ENCODE peak calls at places on chromosomes 7 and 10, in six cellular contexts. One of them, this sample, is unnamed.

GRCh38 chr7:50197547-50197946 is 104.5 kb upstream of the ZPBP start:
- DNase-seq in OCI-LY7: no peak
- DNase-seq in heart left ventricle: no peak
- DNase-seq in HFF-Myc: no peak
- DNase-seq in left lung: no peak
- DNase-seq in fibroblast of mammary gland: no peak
- DNase-seq in this sample: no peak

GRCh38 chr7:131919920-131920709 is 363.7 kb upstream of the PODXL start:
- DNase-seq in OCI-LY7: no peak
- DNase-seq in heart left ventricle: no peak
- DNase-seq in HFF-Myc: no peak
- DNase-seq in left lung: no peak
- DNase-seq in fibroblast of mammary gland: no peak
- DNase-seq in this sample: no peak

GRCh38 chr10:49153971-49154370 is 20.1 kb upstream of the FAM170B start:
- DNase-seq in OCI-LY7: no peak
- DNase-seq in heart left ventricle: no peak
- DNase-seq in HFF-Myc: no peak
- DNase-seq in left lung: no peak
- DNase-seq in fibroblast of mammary gland: peak; percentile 74
- DNase-seq in this sample: no peak

GRCh38 chr10:47062801-47063200 is 151.6 kb downstream of the PTPN20 start:
- DNase-seq in OCI-LY7: no peak
- DNase-seq in heart left ventricle: no peak
- DNase-seq in HFF-Myc: no peak
- DNase-seq in left lung: no peak
- DNase-seq in fibroblast of mammary gland: peak; percentile 2
- DNase-seq in this sample: no peak

GRCh38 chr7:36058020-36058592 is 94.9 kb upstream of the EEPD1 start:
- DNase-seq in OCI-LY7: no peak
- DNase-seq in heart left ventricle: no peak
- DNase-seq in HFF-Myc: no peak
- DNase-seq in left lung: no peak
- DNase-seq in fibroblast of mammary gland: no peak
- DNase-seq in this sample: no peak

GRCh38 chr7:103947026-103947655 is 42.3 kb downstream of the RELN start:
- DNase-seq in OCI-LY7: no peak
- DNase-seq in heart left ventricle: no peak
- DNase-seq in HFF-Myc: no peak
- DNase-seq in left lung: no peak
- DNase-seq in fibroblast of mammary gland: peak; percentile 2
- DNase-seq in this sample: no peak

GRCh38 chr10:90579602-90580242 is 278.1 kb downstream of the HTR7 start:
- DNase-seq in OCI-LY7: no peak
- DNase-seq in heart left ventricle: no peak
- DNase-seq in HFF-Myc: peak; percentile 22
- DNase-seq in left lung: no peak
- DNase-seq in fibroblast of mammary gland: peak; percentile 62
- DNase-seq in this sample: no peak

GRCh38 chr10:48681749-48682148 is 2.9 kb upstream of the WDFY4 start:
- DNase-seq in OCI-LY7: no peak
- DNase-seq in heart left ventricle: no peak
- DNase-seq in HFF-Myc: no peak
- DNase-seq in left lung: no peak
- DNase-seq in fibroblast of mammary gland: no peak
- DNase-seq in this sample: no peak

GRCh38 chr10:3516626-3517255 is 268.3 kb downstream of the KLF6 start:
- DNase-seq in OCI-LY7: no peak
- DNase-seq in heart left ventricle: no peak
- DNase-seq in HFF-Myc: no peak
- DNase-seq in left lung: no peak
- DNase-seq in fibroblast of mammary gland: peak; percentile 70
- DNase-seq in this sample: no peak

GRCh38 chr10:53601260-53601875 is 828.8 kb upstream of the MBL2 start:
- DNase-seq in OCI-LY7: peak; percentile 60
- DNase-seq in heart left ventricle: no peak
- DNase-seq in HFF-Myc: peak; percentile 9
- DNase-seq in left lung: no peak
- DNase-seq in fibroblast of mammary gland: peak; percentile 42
- DNase-seq in this sample: no peak

GRCh38 chr10:5477948-5478693 is 21.2 kb downstream of the CALML5 start:
- DNase-seq in OCI-LY7: no peak
- DNase-seq in heart left ventricle: no peak
- DNase-seq in HFF-Myc: no peak
- DNase-seq in left lung: no peak
- DNase-seq in fibroblast of mammary gland: no peak
- DNase-seq in this sample: no peak

GRCh38 chr10:69335063-69335587 is 56.8 kb downstream of the HK1 start:
- DNase-seq in OCI-LY7: no peak
- DNase-seq in heart left ventricle: peak; percentile 84
- DNase-seq in HFF-Myc: no peak
- DNase-seq in left lung: peak; percentile 92
- DNase-seq in fibroblast of mammary gland: peak; percentile 61
- DNase-seq in this sample: no peak

GRCh38 chr10:23517155-23517554 is 78.3 kb downstream of the OTUD1 start:
- DNase-seq in OCI-LY7: no peak
- DNase-seq in heart left ventricle: no peak
- DNase-seq in HFF-Myc: no peak
- DNase-seq in left lung: no peak
- DNase-seq in fibroblast of mammary gland: no peak
- DNase-seq in this sample: no peak

GRCh38 chr10:125983161-125983560 is 86.8 kb downstream of the FANK1 start:
- DNase-seq in OCI-LY7: no peak
- DNase-seq in heart left ventricle: no peak
- DNase-seq in HFF-Myc: no peak
- DNase-seq in left lung: no peak
- DNase-seq in fibroblast of mammary gland: no peak
- DNase-seq in this sample: peak; percentile 9

GRCh38 chr10:93495654-93496321 is 624 bp upstream of the CEP55 start:
- DNase-seq in OCI-LY7: peak; percentile 19
- DNase-seq in heart left ventricle: peak; percentile 36
- DNase-seq in HFF-Myc: no peak
- DNase-seq in left lung: peak; percentile 75
- DNase-seq in fibroblast of mammary gland: peak; percentile 51
- DNase-seq in this sample: no peak

GRCh38 chr10:79422178-79422892 is 23.1 kb downstream of the ZCCHC24 start:
- DNase-seq in OCI-LY7: no peak
- DNase-seq in heart left ventricle: peak; percentile 75
- DNase-seq in HFF-Myc: peak; percentile 91
- DNase-seq in left lung: peak; percentile 68
- DNase-seq in fibroblast of mammary gland: peak; percentile 97
- DNase-seq in this sample: peak; percentile 74

GRCh38 chr7:140484951-140485350 is 5.6 kb upstream of the MKRN1 start:
- DNase-seq in OCI-LY7: no peak
- DNase-seq in heart left ventricle: no peak
- DNase-seq in HFF-Myc: no peak
- DNase-seq in left lung: no peak
- DNase-seq in fibroblast of mammary gland: no peak
- DNase-seq in this sample: no peak

GRCh38 chr7:98281757-98282652 is 519 bp downstream of the BRI3 start:
- DNase-seq in OCI-LY7: peak; percentile 35
- DNase-seq in heart left ventricle: peak; percentile 58
- DNase-seq in HFF-Myc: no peak
- DNase-seq in left lung: peak; percentile 89
- DNase-seq in fibroblast of mammary gland: no peak
- DNase-seq in this sample: no peak

GRCh38 chr7:40200791-40201190 is 66.0 kb downstream of the SUGCT start:
- DNase-seq in OCI-LY7: no peak
- DNase-seq in heart left ventricle: no peak
- DNase-seq in HFF-Myc: no peak
- DNase-seq in left lung: no peak
- DNase-seq in fibroblast of mammary gland: peak; percentile 89
- DNase-seq in this sample: peak; percentile 76

GRCh38 chr10:77686096-77686495 is 48.5 kb upstream of the KCNMA1 start:
- DNase-seq in OCI-LY7: no peak
- DNase-seq in heart left ventricle: no peak
- DNase-seq in HFF-Myc: no peak
- DNase-seq in left lung: no peak
- DNase-seq in fibroblast of mammary gland: no peak
- DNase-seq in this sample: no peak

GRCh38 chr10:86536294-86536861 is 14.8 kb upstream of the WAPL start:
- DNase-seq in OCI-LY7: no peak
- DNase-seq in heart left ventricle: no peak
- DNase-seq in HFF-Myc: no peak
- DNase-seq in left lung: peak; percentile 76
- DNase-seq in fibroblast of mammary gland: no peak
- DNase-seq in this sample: no peak

GRCh38 chr7:122068046-122068445 is 76.0 kb downstream of the AASS start:
- DNase-seq in OCI-LY7: no peak
- DNase-seq in heart left ventricle: no peak
- DNase-seq in HFF-Myc: no peak
- DNase-seq in left lung: no peak
- DNase-seq in fibroblast of mammary gland: no peak
- DNase-seq in this sample: no peak
- H3K4me3 ChIP-seq in OCI-LY7: no peak overlapping the region
- H3K4me3 ChIP-seq in heart left ventricle: no peak overlapping the region
- H3K4me3 ChIP-seq in HFF-Myc: no peak overlapping the region
- H3K4me3 ChIP-seq in left lung: no peak overlapping the region
- H3K4me3 ChIP-seq in fibroblast of mammary gland: no peak overlapping the region
- H3K4me3 ChIP-seq in this sample: no peak overlapping the region

GRCh38 chr7:93392984-93393383 is 160.8 kb downstream of the VPS50 start:
- DNase-seq in OCI-LY7: no peak
- DNase-seq in heart left ventricle: no peak
- DNase-seq in HFF-Myc: no peak
- DNase-seq in left lung: no peak
- DNase-seq in fibroblast of mammary gland: no peak
- DNase-seq in this sample: no peak

GRCh38 chr7:93390660-93391059 is 158.5 kb downstream of the VPS50 start:
- DNase-seq in OCI-LY7: no peak
- DNase-seq in heart left ventricle: no peak
- DNase-seq in HFF-Myc: no peak
- DNase-seq in left lung: no peak
- DNase-seq in fibroblast of mammary gland: no peak
- DNase-seq in this sample: no peak
- TF ChIP-seq CTCF in OCI-LY7: no peak
- TF ChIP-seq CTCF in heart left ventricle: no peak
- TF ChIP-seq CTCF in HFF-Myc: no peak
- TF ChIP-seq CTCF in left lung: no peak
- TF ChIP-seq CTCF in fibroblast of mammary gland: no peak
- TF ChIP-seq CTCF in this sample: no peak

DNA sequence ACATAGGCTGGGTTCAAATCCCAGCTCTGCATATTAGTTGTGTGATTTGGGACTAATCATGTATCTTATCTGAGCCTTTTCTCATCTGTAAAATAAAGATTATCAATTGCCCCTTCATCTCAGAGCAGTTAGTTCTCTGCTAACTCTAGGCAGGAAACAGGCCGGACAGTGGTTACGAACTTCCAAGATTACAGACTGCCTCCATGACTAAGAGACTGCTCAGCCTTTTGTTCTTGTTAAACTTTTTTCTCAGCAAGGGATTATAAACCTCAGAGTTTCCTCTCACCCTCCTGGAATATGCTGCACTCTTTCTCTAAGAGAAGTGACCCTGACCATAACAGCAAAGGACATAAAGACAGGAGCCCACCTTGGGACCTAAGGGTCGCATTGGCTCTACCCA is 52.5 kb upstream of the NFKB2 start:
- DNase-seq in OCI-LY7: no peak
- DNase-seq in heart left ventricle: no peak
- DNase-seq in HFF-Myc: no peak
- DNase-seq in left lung: no peak
- DNase-seq in fibroblast of mammary gland: peak; percentile 83
- DNase-seq in this sample: peak; percentile 52
- H3K4me3 ChIP-seq in OCI-LY7: no peak overlapping the region
- H3K4me3 ChIP-seq in heart left ventricle: no peak overlapping the region
- H3K4me3 ChIP-seq in HFF-Myc: no peak overlapping the region
- H3K4me3 ChIP-seq in left lung: no peak overlapping the region
- H3K4me3 ChIP-seq in fibroblast of mammary gland: no peak overlapping the region
- H3K4me3 ChIP-seq in this sample: no peak overlapping the region

GRCh38 chr10:26157734-26158133 is 58.8 kb upstream of the GAD2 start:
- DNase-seq in OCI-LY7: peak; percentile 69
- DNase-seq in heart left ventricle: no peak
- DNase-seq in HFF-Myc: no peak
- DNase-seq in left lung: no peak
- DNase-seq in fibroblast of mammary gland: no peak
- DNase-seq in this sample: no peak
- TF ChIP-seq CTCF in OCI-LY7: peak; percentile 79
- TF ChIP-seq CTCF in heart left ventricle: no peak
- TF ChIP-seq CTCF in HFF-Myc: no peak
- TF ChIP-seq CTCF in left lung: no peak
- TF ChIP-seq CTCF in fibroblast of mammary gland: no peak
- TF ChIP-seq CTCF in this sample: no peak

GRCh38 chr7:66739477-66739876 is 1.1 kb upstream of the RABGEF1 start:
- DNase-seq in OCI-LY7: no peak
- DNase-seq in heart left ventricle: no peak
- DNase-seq in HFF-Myc: no peak
- DNase-seq in left lung: no peak
- DNase-seq in fibroblast of mammary gland: peak; percentile 36
- DNase-seq in this sample: no peak
- H3K4me3 ChIP-seq in OCI-LY7: peak overlapping the region; percentile 77
- H3K4me3 ChIP-seq in heart left ventricle: peak overlapping the region; percentile 99
- H3K4me3 ChIP-seq in HFF-Myc: peak overlapping the region; percentile 67
- H3K4me3 ChIP-seq in left lung: peak overlapping the region; percentile 81
- H3K4me3 ChIP-seq in fibroblast of mammary gland: peak overlapping the region; percentile 82
- H3K4me3 ChIP-seq in this sample: peak overlapping the region; percentile 93

GRCh38 chr10:68156373-68157185 is 47.3 kb downstream of the MYPN start:
- DNase-seq in OCI-LY7: peak; percentile 69
- DNase-seq in heart left ventricle: peak; percentile 51
- DNase-seq in HFF-Myc: peak; percentile 62
- DNase-seq in left lung: no peak
- DNase-seq in fibroblast of mammary gland: peak; percentile 83
- DNase-seq in this sample: no peak
- TF ChIP-seq CTCF in OCI-LY7: peak; percentile 97
- TF ChIP-seq CTCF in heart left ventricle: peak; percentile 83
- TF ChIP-seq CTCF in HFF-Myc: peak; percentile 75
- TF ChIP-seq CTCF in left lung: peak; percentile 79
- TF ChIP-seq CTCF in fibroblast of mammary gland: peak; percentile 91
- TF ChIP-seq CTCF in this sample: peak; percentile 60

DNA sequence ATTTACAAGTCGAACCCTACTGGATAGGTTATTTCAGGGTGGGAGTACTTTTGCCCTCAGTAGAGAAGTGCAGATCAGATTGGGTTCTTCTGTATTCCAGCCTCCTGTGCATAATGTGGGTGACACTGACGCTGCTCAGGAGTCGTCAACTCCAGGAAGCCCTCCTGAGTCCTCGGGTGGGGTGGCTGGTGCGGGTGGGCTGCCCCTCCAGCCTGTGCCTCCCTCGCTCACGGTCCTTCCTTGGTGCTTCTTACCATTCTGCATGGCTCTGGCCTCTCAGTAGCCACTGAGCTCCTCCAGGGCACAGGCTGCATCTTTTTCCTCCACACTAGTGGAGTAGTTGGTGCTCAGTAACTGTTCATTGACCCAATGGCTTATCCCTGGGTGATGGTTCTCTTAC is 4.3 kb downstream of the CDH23 start:
- DNase-seq in OCI-LY7: no peak
- DNase-seq in heart left ventricle: no peak
- DNase-seq in HFF-Myc: no peak
- DNase-seq in left lung: no peak
- DNase-seq in fibroblast of mammary gland: no peak
- DNase-seq in this sample: no peak
- H3K4me3 ChIP-seq in OCI-LY7: no peak overlapping the region
- H3K4me3 ChIP-seq in heart left ventricle: no peak overlapping the region
- H3K4me3 ChIP-seq in HFF-Myc: no peak overlapping the region
- H3K4me3 ChIP-seq in left lung: no peak overlapping the region
- H3K4me3 ChIP-seq in fibroblast of mammary gland: no peak overlapping the region
- H3K4me3 ChIP-seq in this sample: no peak overlapping the region

DNA sequence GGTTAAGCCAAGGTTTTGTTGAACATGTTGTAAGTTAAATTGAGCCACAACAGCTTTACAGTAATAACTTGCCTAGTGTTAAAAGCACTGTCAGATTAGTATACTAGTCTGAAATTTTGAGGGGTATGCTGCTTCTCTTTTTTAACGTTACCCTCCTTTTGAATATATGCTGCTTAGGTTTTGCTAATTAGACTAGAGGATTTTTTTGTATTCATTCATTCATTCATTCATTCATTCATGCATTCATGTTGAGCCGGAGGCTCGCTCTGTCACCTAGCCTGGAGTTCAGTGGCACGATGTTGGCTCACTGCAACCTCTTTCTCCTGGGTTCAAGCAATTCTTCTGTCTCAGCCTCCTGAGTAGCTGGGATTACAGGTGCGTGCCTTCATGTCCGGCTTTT is 24.7 kb downstream of the DNAJB6 start:
- DNase-seq in OCI-LY7: no peak
- DNase-seq in heart left ventricle: no peak
- DNase-seq in HFF-Myc: no peak
- DNase-seq in left lung: no peak
- DNase-seq in fibroblast of mammary gland: no peak
- DNase-seq in this sample: no peak
- TF ChIP-seq CTCF in OCI-LY7: no peak
- TF ChIP-seq CTCF in heart left ventricle: no peak
- TF ChIP-seq CTCF in HFF-Myc: no peak
- TF ChIP-seq CTCF in left lung: no peak
- TF ChIP-seq CTCF in fibroblast of mammary gland: no peak
- TF ChIP-seq CTCF in this sample: no peak